ENCODE peak calls at places on chromosomes 6 and 20, in four cellular contexts. L, G, F and P are unnamed samples.
A peak's percentile ranks its signal among the peaks of the same experiment; 100 is the strongest.

GRCh38 chr6:145044606-145045275 is 690.6 kb downstream of the EPM2A start:
- DNase-seq in F (no peak), L (peak; percentile 87), G (no peak), P (no peak)

GRCh38 chr20:51366155-51366886 is 176.2 kb downstream of the NFATC2 start:
- DNase-seq in F (no peak), L (peak; percentile 100), G (no peak), P (no peak)

GRCh38 chr20:39800111-39800510 is 838.0 kb downstream of the DHX35 start:
- DNase-seq in G (peak; percentile 26), L (peak; percentile 52), F (no peak), P (no peak)

GRCh38 chr20:18224968-18225568 is 63.3 kb upstream of the ZNF133 start:
- DNase-seq in L (peak; percentile 64), G (no peak), F (peak; percentile 26), P (no peak)

GRCh38 chr20:17655286-17655651 is 26.8 kb downstream of the RRBP1 start:
- DNase-seq in L (no peak), F (no peak), G (no peak), P (no peak)

GRCh38 chr6:6131492-6132109 is 124.9 kb upstream of the NRN1 start:
- DNase-seq in F (peak; percentile 53), G (no peak), L (no peak), P (peak; percentile 67)

GRCh38 chr6:41374618-41375590 is 39.5 kb downstream of the NCR2 start:
- DNase-seq in G (no peak), L (no peak), F (no peak), P (no peak)

GRCh38 chr6:111207141-111207858 is 120.0 kb downstream of the SLC16A10 start:
- DNase-seq in L (peak; percentile 6), F (no peak), G (no peak), P (peak; percentile 12)

GRCh38 chr6:45538636-45539035 is 160.9 kb upstream of the SUPT3H start:
- DNase-seq in F (no peak), L (no peak), G (no peak), P (no peak)

GRCh38 chr6:17987576-17988421 is at the start of gene KIF13A:
- DNase-seq in L (peak; percentile 59), F (peak; percentile 54), G (no peak), P (peak; percentile 94)

GRCh38 chr6:48061630-48062029 is 49.4 kb downstream of the PTCHD4 start:
- DNase-seq in G (no peak), L (peak; percentile 12), F (no peak), P (no peak)

GRCh38 chr6:148446681-148447080 is 104.0 kb downstream of the SASH1 start:
- DNase-seq in G (no peak), L (no peak), F (no peak), P (no peak)

GRCh38 chr6:155313602-155314091 is 637 bp downstream of the TFB1M start:
- DNase-seq in L (no peak), G (no peak), F (peak; percentile 65), P (no peak)

GRCh38 chr6:12208190-12208589 is 82.0 kb upstream of the EDN1 start:
- DNase-seq in L (peak; percentile 27), G (no peak), F (no peak), P (no peak)

GRCh38 chr6:72963946-72964345 is 261.4 kb downstream of the KHDC1L start:
- DNase-seq in F (no peak), L (peak; percentile 43), G (no peak), P (no peak)

GRCh38 chr20:37179671-37180524 is 550 bp upstream of the MROH8 start:
- DNase-seq in G (no peak), L (peak; percentile 85), F (peak; percentile 59), P (no peak)

GRCh38 chr6:84877515-84878210 is 113.3 kb upstream of the TBX18 start:
- DNase-seq in F (no peak), G (no peak), L (no peak), P (no peak)

GRCh38 chr6:169806718-169807117 is 55.3 kb downstream of the ERMARD start:
- DNase-seq in F (no peak), G (no peak), L (no peak), P (no peak)

GRCh38 chr6:44002071-44002590 is 125.1 kb downstream of the MRPL14 start:
- DNase-seq in F (peak; percentile 47), L (no peak), G (no peak), P (no peak)
- TF ChIP-seq RFX5 in F (no peak), L (no peak), G (no peak), P (no peak)

GRCh38 chr6:4341078-4341797 is 205.9 kb upstream of the ECI2 start:
- DNase-seq in F (no peak), L (no peak), G (no peak), P (no peak)

GRCh38 chr6:4346659-4347333 is 211.4 kb upstream of the ECI2 start:
- DNase-seq in F (no peak), L (peak; percentile 39), G (no peak), P (no peak)

GRCh38 chr6:4342407-4343137 is 207.2 kb upstream of the ECI2 start:
- DNase-seq in F (no peak), G (no peak), L (peak; percentile 44), P (no peak)

GRCh38 chr6:4345543-4345942 is 210.2 kb upstream of the ECI2 start:
- DNase-seq in G (no peak), F (no peak), L (no peak), P (peak; percentile 14)

GRCh38 chr6:4344317-4344899 is 209.0 kb upstream of the ECI2 start:
- DNase-seq in F (no peak), L (no peak), G (no peak), P (no peak)
- TF ChIP-seq MXI1 in F (no peak), L (no peak), G (no peak), P (no peak)

DNA sequence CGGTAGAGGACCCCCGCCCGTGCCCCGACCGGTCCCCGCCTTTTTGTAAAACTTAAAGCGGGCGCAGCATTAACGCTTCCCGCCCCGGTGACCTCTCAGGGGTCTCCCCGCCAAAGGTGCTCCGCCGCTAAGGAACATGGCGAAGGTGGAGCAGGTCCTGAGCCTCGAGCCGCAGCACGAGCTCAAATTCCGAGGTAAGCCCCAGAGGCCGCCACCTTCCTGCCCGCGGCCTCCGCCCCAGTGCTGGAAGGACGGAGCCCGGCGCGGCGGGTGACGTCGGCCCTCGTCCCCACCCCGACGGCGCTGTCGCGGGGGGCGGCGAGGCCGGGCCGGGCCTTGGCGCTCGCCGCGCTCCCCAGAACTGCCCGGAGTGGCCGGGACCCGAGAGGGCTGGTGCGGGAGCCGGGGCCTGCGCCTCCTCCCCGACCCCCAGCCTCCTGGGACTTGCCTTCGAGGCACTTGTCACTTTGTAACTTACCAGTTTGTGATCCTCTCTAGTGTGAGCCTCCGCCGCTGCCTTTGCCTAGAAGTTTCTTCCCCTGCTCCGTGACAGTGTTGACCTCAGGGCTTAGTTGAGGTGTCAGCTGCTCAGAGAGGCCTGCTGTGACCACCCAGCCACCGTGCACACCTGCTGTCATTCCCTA is 417 bp downstream of the VAPB start:
- DNase-seq in L (peak; percentile 32), F (peak; percentile 26), G (no peak), P (peak; percentile 55)
- TF ChIP-seq RFX5 in L (no peak), F (no peak), G (no peak), P (no peak)

GRCh38 chr6:77368660-77369313 is 94.5 kb downstream of the HTR1B start:
- DNase-seq in L (peak; percentile 38), F (no peak), G (no peak), P (no peak)

DNA sequence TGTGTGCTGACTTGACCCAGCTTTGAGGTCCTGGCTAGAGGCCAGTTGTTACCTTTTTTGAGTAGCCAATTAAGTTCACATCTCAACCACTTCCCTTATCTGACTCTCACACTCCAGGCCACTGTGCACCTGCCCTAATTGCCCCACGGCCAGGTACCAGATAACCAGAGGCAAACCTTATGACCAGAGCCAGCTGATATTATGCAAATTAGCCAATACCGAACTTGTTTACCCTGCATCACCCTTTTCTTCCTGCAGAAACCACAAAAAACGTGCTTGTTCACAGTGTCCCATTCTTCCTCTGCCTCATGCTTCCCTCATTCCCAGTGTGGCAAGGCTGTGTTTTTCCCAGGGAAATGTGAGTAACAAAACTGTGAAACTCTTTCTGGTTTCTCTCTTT is 89.3 kb downstream of the HTR1B start:
- DNase-seq in G (no peak), L (no peak), F (no peak), P (no peak)
- TF ChIP-seq MXI1 in G (no peak), L (no peak), F (no peak), P (no peak)